ENCODE peak calls at places on chromosomes 12 and 14, in five cellular contexts. One of them, this sample, is unnamed.

GRCh38 chr12:3564861-3565260 is 73.9 kb downstream of the PRMT8 start:
- DNase-seq in right lobe of liver: no peak
- DNase-seq in Peyer's patch: no peak
- DNase-seq in ascending aorta: no peak
- DNase-seq in naive thymus-derived CD4-positive, alpha-beta T cell: no peak
- DNase-seq in this sample: no peak

GRCh38 chr12:13101854-13102375 is 1.6 kb downstream of the GSG1 start:
- DNase-seq in right lobe of liver: no peak
- DNase-seq in Peyer's patch: peak; percentile 72
- DNase-seq in ascending aorta: no peak
- DNase-seq in naive thymus-derived CD4-positive, alpha-beta T cell: no peak
- DNase-seq in this sample: peak; percentile 17

GRCh38 chr12:27619308-27619707 is 76.9 kb upstream of the REP15 start:
- DNase-seq in right lobe of liver: no peak
- DNase-seq in Peyer's patch: no peak
- DNase-seq in ascending aorta: no peak
- DNase-seq in naive thymus-derived CD4-positive, alpha-beta T cell: no peak
- DNase-seq in this sample: peak; percentile 61

GRCh38 chr14:76101384-76101783 is 50.3 kb upstream of the GPATCH2L start:
- DNase-seq in right lobe of liver: no peak
- DNase-seq in Peyer's patch: no peak
- DNase-seq in ascending aorta: no peak
- DNase-seq in naive thymus-derived CD4-positive, alpha-beta T cell: no peak
- DNase-seq in this sample: no peak

GRCh38 chr14:100891501-100892445 is 11.7 kb downstream of the RTL1 start:
- DNase-seq in right lobe of liver: no peak
- DNase-seq in Peyer's patch: peak; percentile 25
- DNase-seq in ascending aorta: peak; percentile 31
- DNase-seq in naive thymus-derived CD4-positive, alpha-beta T cell: no peak
- DNase-seq in this sample: no peak

GRCh38 chr12:49538740-49539403 is at the start of gene KCNH3:
- DNase-seq in right lobe of liver: peak; percentile 84
- DNase-seq in Peyer's patch: peak; percentile 94
- DNase-seq in ascending aorta: peak; percentile 84
- DNase-seq in naive thymus-derived CD4-positive, alpha-beta T cell: peak; percentile 66
- DNase-seq in this sample: peak; percentile 94

GRCh38 chr12:15563683-15564082 is 225.5 kb downstream of the EPS8 start:
- DNase-seq in right lobe of liver: no peak
- DNase-seq in Peyer's patch: no peak
- DNase-seq in ascending aorta: peak; percentile 76
- DNase-seq in naive thymus-derived CD4-positive, alpha-beta T cell: no peak
- DNase-seq in this sample: no peak

GRCh38 chr14:63933701-63934100 is 80.9 kb downstream of the SYNE2 start:
- DNase-seq in right lobe of liver: no peak
- DNase-seq in Peyer's patch: no peak
- DNase-seq in ascending aorta: no peak
- DNase-seq in naive thymus-derived CD4-positive, alpha-beta T cell: no peak
- DNase-seq in this sample: no peak

GRCh38 chr12:131290255-131290959 is 336.7 kb downstream of the ADGRD1 start:
- DNase-seq in right lobe of liver: no peak
- DNase-seq in Peyer's patch: no peak
- DNase-seq in ascending aorta: peak; percentile 15
- DNase-seq in naive thymus-derived CD4-positive, alpha-beta T cell: no peak
- DNase-seq in this sample: no peak

GRCh38 chr14:85187521-85187920 is 342.4 kb upstream of the FLRT2 start:
- DNase-seq in right lobe of liver: no peak
- DNase-seq in Peyer's patch: no peak
- DNase-seq in ascending aorta: no peak
- DNase-seq in naive thymus-derived CD4-positive, alpha-beta T cell: no peak
- DNase-seq in this sample: no peak

GRCh38 chr12:91327889-91328288 is 145.3 kb upstream of the DCN start:
- DNase-seq in right lobe of liver: no peak
- DNase-seq in Peyer's patch: no peak
- DNase-seq in ascending aorta: no peak
- DNase-seq in naive thymus-derived CD4-positive, alpha-beta T cell: no peak
- DNase-seq in this sample: peak; percentile 58

GRCh38 chr12:75528692-75529091 is 17.3 kb upstream of the KRR1 start:
- DNase-seq in right lobe of liver: no peak
- DNase-seq in Peyer's patch: no peak
- DNase-seq in ascending aorta: no peak
- DNase-seq in naive thymus-derived CD4-positive, alpha-beta T cell: no peak
- DNase-seq in this sample: no peak

GRCh38 chr12:49297695-49298060 is 2.7 kb downstream of the PRPH start:
- DNase-seq in right lobe of liver: no peak
- DNase-seq in Peyer's patch: no peak
- DNase-seq in ascending aorta: no peak
- DNase-seq in naive thymus-derived CD4-positive, alpha-beta T cell: no peak
- DNase-seq in this sample: no peak

GRCh38 chr12:48979602-48980388 is 1.7 kb downstream of the WNT1 start:
- DNase-seq in right lobe of liver: no peak
- DNase-seq in Peyer's patch: peak; percentile 78
- DNase-seq in ascending aorta: no peak
- DNase-seq in naive thymus-derived CD4-positive, alpha-beta T cell: no peak
- DNase-seq in this sample: no peak

GRCh38 chr14:50763386-50764007 is 67.5 kb downstream of the NIN start:
- DNase-seq in right lobe of liver: no peak
- DNase-seq in Peyer's patch: no peak
- DNase-seq in ascending aorta: no peak
- DNase-seq in naive thymus-derived CD4-positive, alpha-beta T cell: no peak
- DNase-seq in this sample: no peak

GRCh38 chr14:42110167-42110566 is 503.5 kb downstream of the LRFN5 start:
- DNase-seq in right lobe of liver: no peak
- DNase-seq in Peyer's patch: no peak
- DNase-seq in ascending aorta: no peak
- DNase-seq in naive thymus-derived CD4-positive, alpha-beta T cell: no peak
- DNase-seq in this sample: peak; percentile 63

GRCh38 chr12:125324861-125325260 is 259.6 kb downstream of the AACS start:
- DNase-seq in right lobe of liver: no peak
- DNase-seq in Peyer's patch: no peak
- DNase-seq in ascending aorta: no peak
- DNase-seq in naive thymus-derived CD4-positive, alpha-beta T cell: no peak
- DNase-seq in this sample: no peak

GRCh38 chr12:77231548-77231947 is 166.2 kb upstream of the E2F7 start:
- DNase-seq in right lobe of liver: no peak
- DNase-seq in Peyer's patch: peak; percentile 68
- DNase-seq in ascending aorta: peak; percentile 81
- DNase-seq in naive thymus-derived CD4-positive, alpha-beta T cell: no peak
- DNase-seq in this sample: no peak

GRCh38 chr12:18907793-18908580 is 170.1 kb downstream of the CAPZA3 start:
- DNase-seq in right lobe of liver: no peak
- DNase-seq in Peyer's patch: no peak
- DNase-seq in ascending aorta: no peak
- DNase-seq in naive thymus-derived CD4-positive, alpha-beta T cell: no peak
- DNase-seq in this sample: no peak

GRCh38 chr14:70713096-70713875 is 71.6 kb downstream of the TTC9 start:
- DNase-seq in right lobe of liver: no peak
- DNase-seq in Peyer's patch: no peak
- DNase-seq in ascending aorta: no peak
- DNase-seq in naive thymus-derived CD4-positive, alpha-beta T cell: no peak
- DNase-seq in this sample: no peak

GRCh38 chr12:115044073-115044472 is 360.1 kb upstream of the TBX3 start:
- DNase-seq in right lobe of liver: no peak
- DNase-seq in Peyer's patch: no peak
- DNase-seq in ascending aorta: no peak
- DNase-seq in naive thymus-derived CD4-positive, alpha-beta T cell: no peak
- DNase-seq in this sample: no peak

GRCh38 chr12:53798575-53798974 is 46.8 kb upstream of the CISTR start:
- DNase-seq in right lobe of liver: no peak
- DNase-seq in Peyer's patch: no peak
- DNase-seq in ascending aorta: no peak
- DNase-seq in naive thymus-derived CD4-positive, alpha-beta T cell: no peak
- DNase-seq in this sample: peak; percentile 70

GRCh38 chr14:99415496-99416281 is 65.0 kb downstream of the SETD3 start:
- DNase-seq in right lobe of liver: no peak
- DNase-seq in Peyer's patch: peak; percentile 78
- DNase-seq in ascending aorta: no peak
- DNase-seq in naive thymus-derived CD4-positive, alpha-beta T cell: no peak
- DNase-seq in this sample: peak; percentile 55

GRCh38 chr14:65170768-65171251 is 68.5 kb upstream of the MAX start:
- DNase-seq in right lobe of liver: no peak
- DNase-seq in Peyer's patch: peak; percentile 67
- DNase-seq in ascending aorta: no peak
- DNase-seq in naive thymus-derived CD4-positive, alpha-beta T cell: no peak
- DNase-seq in this sample: no peak

GRCh38 chr12:71283883-71284282 is 126.1 kb upstream of the TSPAN8 start:
- DNase-seq in right lobe of liver: no peak
- DNase-seq in Peyer's patch: no peak
- DNase-seq in ascending aorta: no peak
- DNase-seq in naive thymus-derived CD4-positive, alpha-beta T cell: no peak
- DNase-seq in this sample: no peak

GRCh38 chr12:55893723-55894122 is 34.0 kb downstream of the PYM1 start:
- DNase-seq in right lobe of liver: no peak
- DNase-seq in Peyer's patch: no peak
- DNase-seq in ascending aorta: no peak
- DNase-seq in naive thymus-derived CD4-positive, alpha-beta T cell: no peak
- DNase-seq in this sample: no peak

GRCh38 chr12:32108829-32109228 is 2.2 kb downstream of the BICD1 start:
- DNase-seq in right lobe of liver: no peak
- DNase-seq in Peyer's patch: no peak
- DNase-seq in ascending aorta: no peak
- DNase-seq in naive thymus-derived CD4-positive, alpha-beta T cell: no peak
- DNase-seq in this sample: no peak

GRCh38 chr12:47704719-47705118 is 1.1 kb downstream of the RPAP3 start:
- DNase-seq in right lobe of liver: no peak
- DNase-seq in Peyer's patch: no peak
- DNase-seq in ascending aorta: no peak
- DNase-seq in naive thymus-derived CD4-positive, alpha-beta T cell: no peak
- DNase-seq in this sample: no peak

GRCh38 chr12:7015555-7016370 is 2.5 kb downstream of the LPCAT3 start:
- DNase-seq in right lobe of liver: no peak
- DNase-seq in Peyer's patch: no peak
- DNase-seq in ascending aorta: no peak
- DNase-seq in naive thymus-derived CD4-positive, alpha-beta T cell: no peak
- DNase-seq in this sample: no peak

GRCh38 chr12:20695232-20695631 is at the start of gene SLCO1C1:
- DNase-seq in right lobe of liver: no peak
- DNase-seq in Peyer's patch: no peak
- DNase-seq in ascending aorta: no peak
- DNase-seq in naive thymus-derived CD4-positive, alpha-beta T cell: no peak
- DNase-seq in this sample: no peak

GRCh38 chr12:122489038-122489437 is 11.7 kb downstream of the ZCCHC8 start:
- DNase-seq in right lobe of liver: no peak
- DNase-seq in Peyer's patch: no peak
- DNase-seq in ascending aorta: no peak
- DNase-seq in naive thymus-derived CD4-positive, alpha-beta T cell: no peak
- DNase-seq in this sample: no peak

GRCh38 chr12:103177624-103178023 is 220.2 kb downstream of the ASCL1 start:
- DNase-seq in right lobe of liver: no peak
- DNase-seq in Peyer's patch: no peak
- DNase-seq in ascending aorta: no peak
- DNase-seq in naive thymus-derived CD4-positive, alpha-beta T cell: no peak
- DNase-seq in this sample: no peak

GRCh38 chr12:93002278-93003054 is 73.4 kb upstream of the EEA1 start:
- DNase-seq in right lobe of liver: no peak
- DNase-seq in Peyer's patch: no peak
- DNase-seq in ascending aorta: peak; percentile 75
- DNase-seq in naive thymus-derived CD4-positive, alpha-beta T cell: no peak
- DNase-seq in this sample: no peak

GRCh38 chr12:52226446-52226845 is 6.6 kb upstream of the KRT7 start:
- DNase-seq in right lobe of liver: no peak
- DNase-seq in Peyer's patch: no peak
- DNase-seq in ascending aorta: no peak
- DNase-seq in naive thymus-derived CD4-positive, alpha-beta T cell: no peak
- DNase-seq in this sample: no peak

GRCh38 chr12:11886339-11886738 is 184.4 kb upstream of the BCL2L14 start:
- DNase-seq in right lobe of liver: no peak
- DNase-seq in Peyer's patch: no peak
- DNase-seq in ascending aorta: no peak
- DNase-seq in naive thymus-derived CD4-positive, alpha-beta T cell: no peak
- DNase-seq in this sample: no peak
- H3K36me3 ChIP-seq in right lobe of liver: peaks cover 7% of the 10 kb centered on the region
- H3K36me3 ChIP-seq in Peyer's patch: no peaks in the 10 kb centered on the region
- H3K36me3 ChIP-seq in ascending aorta: peaks cover 29% of the 10 kb centered on the region
- H3K36me3 ChIP-seq in naive thymus-derived CD4-positive, alpha-beta T cell: peaks cover 8% of the 10 kb centered on the region
- H3K36me3 ChIP-seq in this sample: no peaks in the 10 kb centered on the region

GRCh38 chr14:69259176-69259530 is 805 bp upstream of the GALNT16 start:
- DNase-seq in right lobe of liver: no peak
- DNase-seq in Peyer's patch: no peak
- DNase-seq in ascending aorta: no peak
- DNase-seq in naive thymus-derived CD4-positive, alpha-beta T cell: no peak
- DNase-seq in this sample: no peak
- H3K4me3 ChIP-seq in right lobe of liver: no peak overlapping the region
- H3K4me3 ChIP-seq in Peyer's patch: no peak overlapping the region
- H3K4me3 ChIP-seq in ascending aorta: peak overlapping the region; percentile 76
- H3K4me3 ChIP-seq in naive thymus-derived CD4-positive, alpha-beta T cell: no peak overlapping the region
- H3K4me3 ChIP-seq in this sample: peak overlapping the region; percentile 83

DNA sequence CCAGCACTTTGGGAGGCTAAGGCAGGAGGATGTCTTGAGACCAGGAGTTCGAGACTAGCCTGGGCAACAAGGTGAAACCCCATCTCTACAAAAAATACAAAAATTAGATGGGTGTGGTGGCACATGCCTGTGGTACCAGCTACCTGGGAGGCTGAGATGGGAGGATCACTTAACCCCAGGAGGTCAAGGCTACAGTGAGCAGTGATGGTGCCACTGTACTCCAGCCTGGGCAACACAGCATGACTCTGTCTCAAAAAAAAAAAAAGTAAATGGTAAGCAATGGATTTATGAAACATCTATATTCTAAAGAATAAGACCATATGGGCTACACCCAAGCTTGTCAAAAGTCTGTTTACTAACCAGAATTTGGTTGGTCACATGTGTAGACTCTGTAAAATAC is 12.3 kb downstream of the FGD6 start:
- DNase-seq in right lobe of liver: no peak
- DNase-seq in Peyer's patch: no peak
- DNase-seq in ascending aorta: no peak
- DNase-seq in naive thymus-derived CD4-positive, alpha-beta T cell: no peak
- DNase-seq in this sample: no peak
- H3K4me1 ChIP-seq in right lobe of liver: no peaks in the 10 kb centered on the region
- H3K4me1 ChIP-seq in Peyer's patch: peaks cover 33% of the 10 kb centered on the region
- H3K4me1 ChIP-seq in ascending aorta: peaks cover 39% of the 10 kb centered on the region
- H3K4me1 ChIP-seq in naive thymus-derived CD4-positive, alpha-beta T cell: no peaks in the 10 kb centered on the region
- H3K4me1 ChIP-seq in this sample: peaks cover 14% of the 10 kb centered on the region

GRCh38 chr14:77623201-77623600 is 6.8 kb upstream of the SPTLC2 start:
- DNase-seq in right lobe of liver: no peak
- DNase-seq in Peyer's patch: no peak
- DNase-seq in ascending aorta: no peak
- DNase-seq in naive thymus-derived CD4-positive, alpha-beta T cell: no peak
- DNase-seq in this sample: no peak
- H3K36me3 ChIP-seq in right lobe of liver: no peaks in the 10 kb centered on the region
- H3K36me3 ChIP-seq in Peyer's patch: no peaks in the 10 kb centered on the region
- H3K36me3 ChIP-seq in ascending aorta: no peaks in the 10 kb centered on the region
- H3K36me3 ChIP-seq in naive thymus-derived CD4-positive, alpha-beta T cell: no peaks in the 10 kb centered on the region
- H3K36me3 ChIP-seq in this sample: no peaks in the 10 kb centered on the region

This sample was measured in SJCRH30.